ENCODE peak calls at places on chromosomes 1 and 21, in seven cellular contexts. R is HTR-8/SVneo; P is M059J; A is naive thymus-derived CD4-positive, alpha-beta T cell; Z is HT1080; C is memory B cell; U is renal cortical epithelial cell. N is an unnamed sample.

GRCh38 chr21:31158789-31159581 is 120.7 kb upstream of the KRTAP19-8 start:
- DNase-seq in R (no peak), P (no peak), A (peak), Z (no peak), C (no peak), U (peak), N (peak)

GRCh38 chr1:226001852-226002666 is 2.9 kb upstream of the SDE2 start:
- DNase-seq in R (no peak), P (peak), A (peak), Z (peak), C (peak), U (peak), N (no peak)

GRCh38 chr1:67850151-67850551 is 16.9 kb upstream of the GNG12 start:
- DNase-seq in R (no peak), P (peak), A (no peak), Z (peak), C (no peak), U (peak), N (no peak)

GRCh38 chr1:197807216-197807615 is 31.9 kb upstream of the DENND1B start:
- DNase-seq in R (no peak), P (no peak), A (no peak), Z (no peak), C (no peak), U (no peak), N (no peak)

GRCh38 chr1:83998205-83998598 is 730 bp downstream of the TTLL7 start:
- DNase-seq in R (no peak), P (no peak), A (no peak), Z (no peak), C (no peak), U (peak), N (no peak)

GRCh38 chr21:24110846-24111245 is 1496.4 kb downstream of the MRPL39 start:
- DNase-seq in R (no peak), P (no peak), A (no peak), Z (no peak), C (no peak), U (no peak), N (no peak)

GRCh38 chr1:186617860-186618780 is 62.1 kb downstream of the PTGS2 start:
- DNase-seq in R (no peak), P (peak), A (peak), Z (peak), C (peak), U (no peak), N (no peak)

GRCh38 chr1:150809651-150810050 is 1.6 kb upstream of the CTSK start:
- DNase-seq in R (no peak), P (no peak), A (no peak), Z (peak), C (no peak), U (peak), N (no peak)

GRCh38 chr1:86703696-86704455 is 500 bp upstream of the SH3GLB1 start:
- DNase-seq in R (no peak), P (peak), A (no peak), Z (no peak), C (no peak), U (peak), N (no peak)

GRCh38 chr1:205191127-205191577 is 20.4 kb downstream of the DSTYK start:
- DNase-seq in R (no peak), P (no peak), A (no peak), Z (no peak), C (no peak), U (peak), N (no peak)

GRCh38 chr1:175307160-175307559 is 114.6 kb upstream of the KIAA0040 start:
- DNase-seq in R (no peak), P (no peak), A (no peak), Z (no peak), C (no peak), U (no peak), N (no peak)

GRCh38 chr1:4977701-4978100 is 323.3 kb downstream of the AJAP1 start:
- DNase-seq in R (no peak), P (no peak), A (no peak), Z (no peak), C (no peak), U (no peak), N (no peak)

GRCh38 chr1:84704872-84705426 is 14.7 kb upstream of the SSX2IP start:
- DNase-seq in R (no peak), P (no peak), A (no peak), Z (no peak), C (no peak), U (peak), N (no peak)

GRCh38 chr1:5480306-5480705 is 511.9 kb downstream of the NPHP4 start:
- DNase-seq in R (no peak), P (no peak), A (no peak), Z (no peak), C (no peak), U (no peak), N (no peak)

GRCh38 chr1:208880433-208881100 is 636.4 kb upstream of the PLXNA2 start:
- DNase-seq in R (no peak), P (peak), A (no peak), Z (no peak), C (no peak), U (peak), N (no peak)

GRCh38 chr21:35779690-35780570 is 280.4 kb downstream of the SETD4 start:
- DNase-seq in R (peak), P (peak), A (no peak), Z (peak), C (no peak), U (peak), N (no peak)

GRCh38 chr21:29155118-29155932 is 24.9 kb downstream of the MAP3K7CL start:
- DNase-seq in R (no peak), P (peak), A (no peak), Z (no peak), C (no peak), U (peak), N (no peak)

GRCh38 chr1:15272782-15273127 is 25.7 kb downstream of the FHAD1 start:
- DNase-seq in R (no peak), P (no peak), A (no peak), Z (no peak), C (no peak), U (no peak), N (no peak)

GRCh38 chr1:109823543-109824348 is 60.0 kb upstream of the EPS8L3 start:
- DNase-seq in R (no peak), P (peak), A (no peak), Z (peak), C (no peak), U (peak), N (no peak)

GRCh38 chr1:169309178-169310166 is 58.1 kb downstream of the NME7 start:
- DNase-seq in R (no peak), P (peak), A (no peak), Z (no peak), C (no peak), U (no peak), N (no peak)

GRCh38 chr1:150061632-150062101 is 5.9 kb upstream of the VPS45 start:
- DNase-seq in R (peak), P (peak), A (no peak), Z (peak), C (no peak), U (peak), N (no peak)

GRCh38 chr1:228162286-228163003 is 3.2 kb upstream of the IBA57 start:
- DNase-seq in R (no peak), P (peak), A (no peak), Z (no peak), C (no peak), U (no peak), N (no peak)

GRCh38 chr1:42736152-42736551 is 3.9 kb downstream of the CLDN19 start:
- DNase-seq in R (no peak), P (peak), A (no peak), Z (peak), C (no peak), U (no peak), N (no peak)

GRCh38 chr1:155989992-155990325 is 11.6 kb upstream of the ARHGEF2 start:
- DNase-seq in R (no peak), P (no peak), A (no peak), Z (no peak), C (no peak), U (no peak), N (no peak)

GRCh38 chr1:94247146-94248094 is 10.0 kb upstream of the ARHGAP29 start:
- DNase-seq in R (peak), P (peak), A (no peak), Z (peak), C (peak), U (no peak), N (no peak)

GRCh38 chr1:155000475-155000724 is 2.2 kb upstream of the ZBTB7B start:
- DNase-seq in R (no peak), P (no peak), A (no peak), Z (no peak), C (no peak), U (no peak), N (no peak)

GRCh38 chr21:32096411-32096810 is 182.4 kb downstream of the MIS18A start:
- DNase-seq in R (no peak), P (peak), A (no peak), Z (no peak), C (no peak), U (no peak), N (peak)

GRCh38 chr1:56327195-56327594 is 252.2 kb downstream of the PLPP3 start:
- DNase-seq in R (no peak), P (no peak), A (no peak), Z (no peak), C (no peak), U (no peak), N (no peak)

GRCh38 chr21:27212444-27212843 is 245.6 kb upstream of the ADAMTS5 start:
- DNase-seq in R (no peak), P (no peak), A (no peak), Z (no peak), C (no peak), U (no peak), N (no peak)

GRCh38 chr1:235746245-235746644 is 96.7 kb upstream of the GNG4 start:
- DNase-seq in R (no peak), P (no peak), A (no peak), Z (no peak), C (no peak), U (no peak), N (no peak)